ENCODE peak calls at places on chromosome 15, in four cellular contexts. One of them, this sample, is unnamed.
A peak's percentile ranks its signal among the peaks of the same experiment; 100 is the strongest.

GRCh38 chr15:69673236-69673881 is 220.7 kb downstream of the RPLP1 start:
- DNase-seq in GM06990: no peak
- DNase-seq in anterior cingulate cortex: no peak
- DNase-seq in CD8-positive, alpha-beta memory T cell: no peak
- DNase-seq in this sample: no peak

GRCh38 chr15:39546842-39547241 is 34.0 kb upstream of the THBS1 start:
- DNase-seq in GM06990: no peak
- DNase-seq in anterior cingulate cortex: no peak
- DNase-seq in CD8-positive, alpha-beta memory T cell: no peak
- DNase-seq in this sample: no peak

GRCh38 chr15:69293741-69294615 is 4.7 kb upstream of the PAQR5 start:
- DNase-seq in GM06990: no peak
- DNase-seq in anterior cingulate cortex: no peak
- DNase-seq in CD8-positive, alpha-beta memory T cell: no peak
- DNase-seq in this sample: no peak

GRCh38 chr15:85330941-85331588 is 49.3 kb upstream of the AKAP13 start:
- DNase-seq in GM06990: peak; percentile 87
- DNase-seq in anterior cingulate cortex: peak; percentile 30
- DNase-seq in CD8-positive, alpha-beta memory T cell: peak; percentile 46
- DNase-seq in this sample: peak; percentile 40

GRCh38 chr15:91271565-91272153 is 171.6 kb downstream of the SV2B start:
- DNase-seq in GM06990: no peak
- DNase-seq in anterior cingulate cortex: no peak
- DNase-seq in CD8-positive, alpha-beta memory T cell: peak; percentile 29
- DNase-seq in this sample: peak; percentile 76

GRCh38 chr15:90531147-90531546 is 1.4 kb downstream of the CRTC3 start:
- DNase-seq in GM06990: no peak
- DNase-seq in anterior cingulate cortex: no peak
- DNase-seq in CD8-positive, alpha-beta memory T cell: no peak
- DNase-seq in this sample: no peak

GRCh38 chr15:37058316-37058985 is 41.9 kb downstream of the MEIS2 start:
- DNase-seq in GM06990: no peak
- DNase-seq in anterior cingulate cortex: no peak
- DNase-seq in CD8-positive, alpha-beta memory T cell: no peak
- DNase-seq in this sample: no peak

GRCh38 chr15:78063966-78064365 is 13.5 kb downstream of the TBC1D2B start:
- DNase-seq in GM06990: no peak
- DNase-seq in anterior cingulate cortex: no peak
- DNase-seq in CD8-positive, alpha-beta memory T cell: no peak
- DNase-seq in this sample: no peak

GRCh38 chr15:33720952-33721351 is 247.3 kb upstream of the CHRM5 start:
- DNase-seq in GM06990: no peak
- DNase-seq in anterior cingulate cortex: no peak
- DNase-seq in CD8-positive, alpha-beta memory T cell: no peak
- DNase-seq in this sample: no peak